ENCODE peak calls at places on chromosomes 2 and 18, in seven cellular contexts. F, T, A, D, B, Z and H are unnamed samples.

GRCh38 chr18:24254071-24254470 is 115.2 kb downstream of the CABYR start:
- DNase-seq in F (no peak), T (no peak), A (no peak), D (no peak), B (no peak), Z (no peak), H (no peak)

GRCh38 chr18:29181151-29181901 is 1004.4 kb upstream of the CDH2 start:
- DNase-seq in F (no peak), T (no peak), A (no peak), D (no peak), B (peak; percentile 1), Z (no peak), H (no peak)

GRCh38 chr2:1780693-1781092 is 36.4 kb upstream of the PXDN start:
- DNase-seq in F (no peak), T (no peak), A (no peak), D (no peak), B (no peak), Z (no peak), H (no peak)

GRCh38 chr2:165959371-165959770 is 5.8 kb upstream of the TTC21B start:
- DNase-seq in F (no peak), T (no peak), A (no peak), D (no peak), B (no peak), Z (no peak), H (no peak)

GRCh38 chr2:1605659-1606400 is 138.5 kb downstream of the PXDN start:
- DNase-seq in F (no peak), T (peak; percentile 34), A (no peak), D (no peak), B (no peak), Z (no peak), H (no peak)

GRCh38 chr2:158228943-158229508 is 127.3 kb downstream of the UPP2 start:
- DNase-seq in F (no peak), T (no peak), A (no peak), D (no peak), B (peak; percentile 9), Z (no peak), H (no peak)

GRCh38 chr2:122451040-122451439 is 695.6 kb downstream of the TSN start:
- DNase-seq in F (peak; percentile 10), T (no peak), A (no peak), D (no peak), B (peak; percentile 14), Z (peak; percentile 30), H (no peak)

GRCh38 chr2:30915485-30915884 is 108.2 kb upstream of the CAPN13 start:
- DNase-seq in F (peak; percentile 41), T (peak; percentile 32), A (no peak), D (no peak), B (peak; percentile 8), Z (peak; percentile 67), H (no peak)

GRCh38 chr2:235860111-235860510 is 308.1 kb downstream of the GBX2 start:
- DNase-seq in F (no peak), T (no peak), A (no peak), D (no peak), B (no peak), Z (no peak), H (no peak)

GRCh38 chr2:144132357-144132756 is 387.6 kb downstream of the ZEB2 start:
- DNase-seq in F (no peak), T (no peak), A (no peak), D (no peak), B (no peak), Z (no peak), H (no peak)

GRCh38 chr2:193847140-193847539 is 1652.4 kb upstream of the TMEFF2 start:
- DNase-seq in F (no peak), T (no peak), A (no peak), D (no peak), B (no peak), Z (no peak), H (no peak)

GRCh38 chr2:147045113-147045512 is 799.7 kb upstream of the ACVR2A start:
- DNase-seq in F (peak; percentile 52), T (no peak), A (peak; percentile 60), D (no peak), B (peak; percentile 60), Z (peak; percentile 81), H (peak; percentile 9)

GRCh38 chr2:176934869-176935415 is 277.7 kb upstream of the HNRNPA3 start:
- DNase-seq in F (no peak), T (no peak), A (no peak), D (no peak), B (no peak), Z (no peak), H (no peak)

GRCh38 chr18:36066001-36066400 is 1.4 kb downstream of the RPRD1A start:
- DNase-seq in F (no peak), T (no peak), A (no peak), D (no peak), B (no peak), Z (no peak), H (no peak)

DNA sequence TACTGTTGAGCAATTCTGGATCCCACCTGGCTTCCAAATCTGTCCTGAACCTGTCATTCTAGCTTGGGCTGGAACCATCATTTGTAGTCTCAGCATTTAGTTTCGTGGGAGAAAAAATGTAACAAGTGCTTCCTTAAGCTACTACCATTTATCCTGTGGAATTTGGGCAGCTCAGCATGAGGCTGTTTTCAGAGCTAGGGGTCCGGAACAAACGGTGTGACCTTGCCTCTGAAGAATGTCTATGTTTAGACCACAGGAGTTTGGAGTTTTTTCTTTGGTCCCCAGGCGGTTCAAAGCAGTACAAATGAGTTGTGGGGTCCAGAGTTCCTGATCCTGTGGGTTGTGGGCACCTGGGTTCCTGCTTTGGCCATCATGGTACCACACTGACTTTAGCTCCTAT is 59.1 kb upstream of the TMEM178A start:
- DNase-seq in F (no peak), T (no peak), A (no peak), D (no peak), B (no peak), Z (peak; percentile 16), H (no peak)
- H3K9me3 ChIP-seq in F (no peaks in the 10 kb centered on the region), T (no peaks in the 10 kb centered on the region), A (no peaks in the 10 kb centered on the region), D (no peaks in the 10 kb centered on the region), B (no peaks in the 10 kb centered on the region), Z (no peaks in the 10 kb centered on the region), H (no peaks in the 10 kb centered on the region)

DNA sequence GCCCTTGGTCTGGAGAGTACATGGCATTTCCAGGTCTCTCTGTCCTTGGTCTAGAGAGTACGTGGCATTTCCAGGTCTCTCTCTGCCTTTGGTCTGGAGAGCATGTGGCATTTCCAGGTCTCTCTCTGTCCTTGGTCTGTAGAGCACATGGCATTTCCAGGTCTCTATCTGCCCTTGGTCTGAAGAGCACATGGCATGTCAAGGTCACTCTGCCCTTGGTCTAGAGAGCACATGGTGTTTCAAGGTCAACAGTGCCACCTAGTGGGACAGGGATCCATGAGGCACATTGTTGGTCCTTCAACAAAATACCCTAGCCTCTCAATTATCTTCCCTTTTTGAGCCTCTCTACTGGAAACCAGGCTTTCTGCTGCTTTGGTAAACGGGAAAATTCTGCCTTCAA is 250.2 kb downstream of the OTX1 start:
- DNase-seq in F (no peak), T (no peak), A (no peak), D (no peak), B (no peak), Z (peak; percentile 19), H (no peak)
- H3K9me3 ChIP-seq in F (peaks cover 61% of the 10 kb centered on the region), T (peaks cover 74% of the 10 kb centered on the region), A (peaks cover 35% of the 10 kb centered on the region), D (peaks cover 10% of the 10 kb centered on the region), B (peaks cover 3% of the 10 kb centered on the region), Z (peaks cover 19% of the 10 kb centered on the region), H (peaks cover 10% of the 10 kb centered on the region)

DNA sequence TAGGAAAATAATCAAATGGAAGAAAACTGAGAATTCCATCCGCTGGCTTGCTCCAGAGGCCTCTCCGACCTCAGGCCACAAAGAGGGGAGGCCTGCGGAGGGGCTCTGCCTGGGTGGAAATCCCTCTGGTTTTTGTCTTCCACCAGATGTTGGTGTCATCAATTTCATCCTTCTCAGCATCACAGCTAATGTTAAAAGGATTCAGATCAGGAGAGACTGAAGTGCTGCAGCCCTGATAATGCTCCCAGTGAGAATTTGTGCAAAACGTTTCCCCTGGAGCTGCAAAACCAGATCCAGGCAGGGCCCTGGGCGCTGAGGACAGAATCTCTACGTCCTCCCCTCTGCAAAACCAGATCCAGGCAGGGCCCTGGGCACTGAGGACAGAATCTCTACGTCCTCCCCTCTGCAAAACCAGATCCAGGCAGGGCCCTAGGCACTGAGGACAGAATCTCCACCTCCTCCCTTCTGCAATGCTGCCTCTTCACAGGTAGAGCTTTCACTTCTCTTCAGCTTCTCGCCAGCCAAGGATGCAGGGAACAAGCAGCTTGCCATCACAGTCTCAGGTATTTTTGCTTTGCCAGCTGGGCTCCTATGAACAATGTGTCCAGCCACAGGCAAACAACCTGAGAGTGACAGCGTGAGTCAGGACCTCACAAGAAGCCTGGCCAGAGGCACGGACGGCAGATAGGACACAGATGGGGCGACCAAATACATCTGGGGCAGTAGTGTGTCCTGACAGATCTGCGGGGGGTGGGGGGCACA is 81.2 kb downstream of the TMEM18 start:
- DNase-seq in F (no peak), T (no peak), A (no peak), D (peak; percentile 66), B (no peak), Z (no peak), H (no peak)
- H3K9me3 ChIP-seq in F (no peaks in the 10 kb centered on the region), T (no peaks in the 10 kb centered on the region), A (no peaks in the 10 kb centered on the region), D (no peaks in the 10 kb centered on the region), B (no peaks in the 10 kb centered on the region), Z (no peaks in the 10 kb centered on the region), H (no peaks in the 10 kb centered on the region)

GRCh38 chr18:9994701-9995100 is 80.9 kb downstream of the VAPA start:
- DNase-seq in F (no peak), T (no peak), A (no peak), D (no peak), B (no peak), Z (no peak), H (no peak)

GRCh38 chr18:9996104-9996503 is 82.3 kb downstream of the VAPA start:
- DNase-seq in F (peak; percentile 23), T (no peak), A (no peak), D (no peak), B (no peak), Z (no peak), H (no peak)

GRCh38 chr18:9998330-9998729 is 84.5 kb downstream of the VAPA start:
- DNase-seq in F (no peak), T (no peak), A (no peak), D (no peak), B (no peak), Z (no peak), H (no peak)

GRCh38 chr18:9993846-9994660 is 80.2 kb downstream of the VAPA start:
- DNase-seq in F (no peak), T (no peak), A (no peak), D (no peak), B (peak; percentile 32), Z (no peak), H (no peak)

GRCh38 chr18:9997711-9998110 is 83.9 kb downstream of the VAPA start:
- DNase-seq in F (no peak), T (no peak), A (no peak), D (no peak), B (no peak), Z (no peak), H (no peak)
- H3K9me3 ChIP-seq in F (peaks cover 16% of the 10 kb centered on the region), T (peaks cover 26% of the 10 kb centered on the region), A (peaks cover 7% of the 10 kb centered on the region), D (peaks cover 5% of the 10 kb centered on the region), B (no peaks in the 10 kb centered on the region), Z (no peaks in the 10 kb centered on the region), H (no peaks in the 10 kb centered on the region)